ENCODE peak calls at places on chromosomes 12 and 14, in eight cellular contexts. R is stimulated activated CD4-positive, alpha-beta T cell treated with anti-CD3 and anti-CD28 coated beads, Interleukin-12 subunit alpha, Interleukin-12 subunit beta, amount 100 ng/mL, for 48 hours; N is uterus; A is progenitor cell of endocrine pancreas; H is GM23248; D is sciatic nerve; O is hippocampal formation; T is activated CD8-positive, alpha-beta memory T cell treated with anti-CD3 and anti-CD28 coated beads, Interleukin-2, amount 10 ng/mL, durations not matched to agents 7 days and 5 days. L is an unnamed sample.

GRCh38 chr14:61347771-61348443 is 26.5 kb downstream of the PRKCH start:
- DNase-seq in D (no peak), N (no peak), H (no peak), A (no peak), T (no peak), O (no peak), R (no peak), L (no peak)

GRCh38 chr12:108798551-108799221 is 58.7 kb downstream of the SSH1 start:
- DNase-seq in R (no peak), H (peak), D (no peak), O (peak), T (no peak), A (no peak), N (peak), L (no peak)

GRCh38 chr14:103624860-103625259 is 4.2 kb upstream of the KLC1 start:
- DNase-seq in H (peak), R (no peak), T (no peak), A (no peak), O (no peak), D (peak), N (peak), L (peak)

GRCh38 chr12:103654816-103655215 is 67.7 kb downstream of the STAB2 start:
- DNase-seq in H (no peak), T (no peak), A (no peak), N (no peak), R (no peak), D (no peak), O (no peak), L (no peak)

GRCh38 chr14:53055003-53055402 is 98.1 kb downstream of the DDHD1 start:
- DNase-seq in O (no peak), R (no peak), T (no peak), H (peak), D (no peak), N (no peak), A (no peak), L (no peak)

GRCh38 chr12:15591811-15592210 is 197.4 kb downstream of the EPS8 start:
- DNase-seq in T (no peak), N (no peak), O (no peak), A (no peak), R (no peak), D (no peak), H (no peak), L (no peak)

GRCh38 chr14:91466192-91466591 is 43.9 kb downstream of the PPP4R3A start:
- DNase-seq in N (no peak), H (no peak), A (no peak), D (no peak), O (no peak), T (no peak), R (no peak), L (no peak)

GRCh38 chr12:126551882-126552281 is 1486.6 kb downstream of the AACS start:
- DNase-seq in O (no peak), H (no peak), R (no peak), A (no peak), D (no peak), T (no peak), N (no peak), L (no peak)

GRCh38 chr14:96567289-96567899 is 65.2 kb downstream of the PAPOLA start:
- DNase-seq in N (no peak), A (no peak), R (no peak), H (peak), T (no peak), D (no peak), O (no peak), L (no peak)

GRCh38 chr14:104265918-104266642 is 127.7 kb downstream of the KIF26A start:
- DNase-seq in A (no peak), D (peak), R (no peak), O (no peak), T (peak), N (peak), H (no peak), L (peak)

GRCh38 chr12:56032006-56032405 is 9.7 kb upstream of the RPS26 start:
- DNase-seq in A (no peak), D (no peak), H (no peak), O (no peak), R (no peak), N (no peak), T (peak), L (no peak)

GRCh38 chr12:120066341-120066740 is 50.2 kb downstream of the RAB35 start:
- DNase-seq in R (no peak), D (no peak), N (no peak), H (no peak), T (no peak), A (no peak), O (no peak), L (no peak)

GRCh38 chr12:47717443-47718193 is 7.7 kb downstream of the ENDOU start:
- DNase-seq in T (peak), N (peak), D (peak), H (peak), O (peak), A (peak), R (peak), L (peak)

GRCh38 chr14:49220492-49220891 is 365.7 kb downstream of the RPS29 start:
- DNase-seq in O (no peak), N (no peak), R (no peak), T (no peak), D (no peak), A (no peak), H (no peak), L (no peak)

GRCh38 chr12:62692884-62693283 is 226.3 kb downstream of the MON2 start:
- DNase-seq in D (no peak), H (peak), A (no peak), N (no peak), R (no peak), O (no peak), T (no peak), L (no peak)

GRCh38 chr12:49891476-49891875 is 12.2 kb downstream of the FAIM2 start:
- DNase-seq in D (no peak), N (no peak), T (no peak), R (no peak), H (no peak), A (no peak), O (no peak), L (no peak)

GRCh38 chr12:9252256-9252655 is 44.1 kb upstream of the PZP start:
- DNase-seq in R (no peak), O (no peak), T (no peak), H (no peak), A (no peak), D (no peak), N (no peak), L (no peak)

GRCh38 chr12:121579190-121579791 is 1.5 kb downstream of the KDM2B start:
- DNase-seq in R (no peak), H (peak), O (peak), D (peak), T (peak), N (peak), A (peak), L (peak)

GRCh38 chr12:120141336-120141735 is 24.8 kb upstream of the RAB35 start:
- DNase-seq in O (no peak), D (no peak), R (no peak), N (no peak), H (no peak), T (no peak), A (no peak), L (no peak)

GRCh38 chr12:15987696-15988095 is 76.6 kb downstream of the DERA start:
- DNase-seq in A (no peak), R (no peak), D (no peak), H (no peak), O (peak), N (no peak), T (no peak), L (no peak)

GRCh38 chr14:36068777-36069534 is 107.6 kb downstream of the PTCSC3 start:
- DNase-seq in N (no peak), T (no peak), O (no peak), R (no peak), D (no peak), A (no peak), H (peak), L (no peak)

GRCh38 chr14:64736271-64737131 is 32.3 kb downstream of the PLEKHG3 start:
- DNase-seq in H (no peak), T (no peak), N (no peak), R (no peak), O (no peak), A (no peak), D (peak), L (peak)

GRCh38 chr14:93040443-93040842 is 75.3 kb downstream of the ITPK1 start:
- DNase-seq in T (no peak), A (no peak), D (no peak), N (no peak), H (no peak), O (peak), R (no peak), L (no peak)

GRCh38 chr12:90428881-90429280 is 526.1 kb downstream of the CCER1 start:
- DNase-seq in D (no peak), T (no peak), H (no peak), R (no peak), A (no peak), O (no peak), N (no peak), L (no peak)

GRCh38 chr12:104929926-104930325 is 28.2 kb downstream of the SLC41A2 start:
- DNase-seq in A (no peak), R (no peak), O (no peak), T (no peak), N (no peak), D (no peak), H (peak), L (no peak)

GRCh38 chr12:131959137-131959536 is 9.4 kb downstream of the EP400 start:
- DNase-seq in A (no peak), D (no peak), R (no peak), O (no peak), T (no peak), H (no peak), N (no peak), L (no peak)

GRCh38 chr14:32594766-32595165 is 265.7 kb downstream of the AKAP6 start:
- DNase-seq in T (no peak), D (no peak), R (no peak), H (peak), O (no peak), A (no peak), N (no peak), L (no peak)

GRCh38 chr12:70252832-70253231 is 9.6 kb downstream of the CNOT2 start:
- DNase-seq in R (no peak), H (no peak), O (no peak), A (no peak), D (no peak), N (no peak), T (no peak), L (no peak)

GRCh38 chr12:64468966-64469365 is 17.0 kb downstream of the TBK1 start:
- DNase-seq in D (no peak), A (no peak), H (no peak), N (no peak), R (no peak), T (no peak), O (no peak), L (no peak)

GRCh38 chr12:130686511-130686981 is 29.6 kb downstream of the RIMBP2 start:
- DNase-seq in T (no peak), R (no peak), D (no peak), N (no peak), H (no peak), O (no peak), A (no peak), L (no peak)

GRCh38 chr14:55446127-55446736 is 5.8 kb upstream of the TBPL2 start:
- DNase-seq in N (no peak), H (peak), O (peak), A (peak), T (peak), R (peak), D (no peak), L (no peak)

GRCh38 chr12:1993871-1994371 is 10.3 kb downstream of the DCP1B start:
- DNase-seq in N (no peak), A (no peak), R (no peak), D (no peak), O (no peak), T (peak), H (peak), L (no peak)

GRCh38 chr12:126752021-126752420 is 1514.9 kb upstream of the TMEM132C start:
- DNase-seq in T (no peak), D (no peak), R (no peak), H (no peak), O (no peak), N (no peak), A (no peak), L (no peak)

GRCh38 chr12:92442782-92443181 is 260.0 kb upstream of the PLEKHG7 start:
- DNase-seq in O (no peak), N (no peak), T (no peak), D (no peak), R (no peak), H (no peak), A (no peak), L (no peak)

GRCh38 chr14:72565200-72565599 is 328.7 kb downstream of the DPF3 start:
- DNase-seq in R (no peak), T (no peak), H (peak), N (no peak), O (no peak), D (no peak), A (no peak), L (no peak)